ENCODE peak calls at places on chromosomes 3 and 15, in four cellular contexts. B, D, Q and G are unnamed samples.

GRCh38 chr3:15631426-15632211 is 30.1 kb downstream of the BTD start:
- DNase-seq in B (no peak), D (no peak), Q (no peak), G (no peak)

GRCh38 chr3:56355570-56356185 is 112.6 kb downstream of the ERC2 start:
- DNase-seq in D (no peak), Q (no peak), B (no peak), G (no peak)

GRCh38 chr15:28020644-28021043 is 78.5 kb downstream of the OCA2 start:
- DNase-seq in D (no peak), B (no peak), Q (no peak), G (peak)

GRCh38 chr3:177744873-177745646 is 547.8 kb upstream of the TBL1XR1 start:
- DNase-seq in Q (no peak), B (no peak), D (no peak), G (no peak)

GRCh38 chr15:50881121-50882048 is 27.1 kb upstream of the AP4E1 start:
- DNase-seq in B (no peak), Q (no peak), D (no peak), G (no peak)

GRCh38 chr3:66789584-66790237 is 208.4 kb upstream of the KBTBD8 start:
- DNase-seq in B (no peak), D (no peak), Q (no peak), G (no peak)

GRCh38 chr3:25453521-25454410 is 25.7 kb downstream of the RARB start:
- DNase-seq in Q (no peak), B (no peak), D (no peak), G (no peak)

GRCh38 chr3:127799476-127800222 is 22.7 kb downstream of the MGLL start:
- DNase-seq in B (no peak), Q (no peak), D (no peak), G (no peak)

GRCh38 chr3:50321146-50321843 is 1.2 kb downstream of the HYAL2 start:
- DNase-seq in B (peak), Q (peak), D (peak), G (no peak)

GRCh38 chr3:49454457-49454856 is 15.6 kb upstream of the DAG1 start:
- DNase-seq in D (no peak), Q (peak), B (no peak), G (no peak)

GRCh38 chr15:28901987-28902745 is 16.4 kb downstream of the APBA2 start:
- DNase-seq in D (no peak), Q (no peak), B (no peak), G (no peak)

GRCh38 chr3:4340411-4341335 is 37.5 kb downstream of the SETMAR start:
- DNase-seq in Q (no peak), B (no peak), D (no peak), G (no peak)

GRCh38 chr15:89112341-89112971 is 24.2 kb downstream of the ABHD2 start:
- DNase-seq in Q (peak), D (peak), B (no peak), G (no peak)

GRCh38 chr3:71011565-71012287 is 571.8 kb downstream of the FOXP1 start:
- DNase-seq in B (no peak), Q (no peak), D (no peak), G (no peak)

GRCh38 chr3:125960456-125961288 is 8.3 kb upstream of the ROPN1B start:
- DNase-seq in B (no peak), D (no peak), Q (no peak), G (peak)

GRCh38 chr15:33730815-33731214 is 237.5 kb upstream of the CHRM5 start:
- DNase-seq in D (no peak), Q (no peak), B (no peak), G (no peak)

GRCh38 chr3:194139085-194139976 is 3.4 kb downstream of the HES1 start:
- DNase-seq in B (peak), D (no peak), Q (peak), G (no peak)

GRCh38 chr3:100900671-100901070 is 92.5 kb downstream of the ABI3BP start:
- DNase-seq in Q (no peak), D (no peak), B (no peak), G (no peak)

GRCh38 chr3:159416854-159417253 is 571.8 kb upstream of the IL12A start:
- DNase-seq in B (no peak), D (no peak), Q (no peak), G (no peak)

GRCh38 chr15:74616020-74616939 is 644 bp downstream of the CLK3 start:
- DNase-seq in D (peak), Q (peak), B (peak), G (no peak)

GRCh38 chr3:156614642-156615511 is 59.5 kb upstream of the TIPARP start:
- DNase-seq in Q (no peak), B (no peak), D (no peak), G (no peak)

GRCh38 chr15:84929795-84930371 is 45.4 kb downstream of the SLC28A1 start:
- DNase-seq in Q (no peak), D (peak), B (no peak), G (no peak)

GRCh38 chr15:82810061-82810862 is 834 bp downstream of the WHAMM start:
- DNase-seq in Q (peak), B (peak), D (peak), G (no peak)

GRCh38 chr3:50119786-50120185 is 31.1 kb downstream of the RBM5 start:
- DNase-seq in D (no peak), B (no peak), Q (no peak), G (no peak)

GRCh38 chr3:119149484-119149883 is 3.5 kb downstream of the TEX55 start:
- DNase-seq in D (no peak), Q (no peak), B (no peak), G (no peak)

GRCh38 chr3:71453319-71453718 is 130.2 kb downstream of the FOXP1 start:
- DNase-seq in D (no peak), B (no peak), Q (no peak), G (no peak)

GRCh38 chr3:42192334-42193200 is 73.4 kb downstream of the CCK start:
- DNase-seq in D (no peak), Q (no peak), B (no peak), G (no peak)

DNA sequence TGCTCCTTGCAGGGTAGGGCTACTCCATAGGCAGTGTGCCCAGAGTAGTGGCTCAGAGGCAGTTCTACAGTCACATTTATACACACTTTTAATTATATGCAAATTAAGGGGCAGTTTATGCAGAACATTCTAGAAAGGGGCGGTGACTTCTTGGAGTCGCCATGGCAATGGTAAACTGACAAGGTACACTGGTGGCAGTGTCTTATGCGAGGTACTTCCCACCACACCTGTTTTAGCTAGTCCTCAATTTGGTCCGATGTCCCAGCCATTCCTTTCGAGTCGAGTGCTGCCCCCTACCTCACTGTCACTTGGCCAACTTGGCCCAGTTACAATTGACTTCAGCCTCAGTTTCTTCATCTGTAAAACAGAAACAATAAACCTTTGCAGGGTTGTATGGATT is 3.8 kb upstream of the IRAK2 start:
- DNase-seq in B (no peak), Q (no peak), D (no peak), G (no peak)
- TF ChIP-seq CTCF in B (no peak), Q (no peak), D (no peak), G (no peak)

GRCh38 chr3:22732641-22733040 is 470.5 kb upstream of the UBE2E2 start:
- DNase-seq in B (no peak), Q (no peak), D (no peak), G (no peak)

GRCh38 chr3:22731901-22732300 is 471.2 kb upstream of the UBE2E2 start:
- DNase-seq in B (no peak), Q (no peak), D (no peak), G (no peak)

GRCh38 chr3:22735373-22735772 is 467.8 kb upstream of the UBE2E2 start:
- DNase-seq in B (no peak), Q (no peak), D (peak), G (no peak)

GRCh38 chr3:22734207-22734606 is 468.9 kb upstream of the UBE2E2 start:
- DNase-seq in Q (no peak), B (no peak), D (peak), G (no peak)

DNA sequence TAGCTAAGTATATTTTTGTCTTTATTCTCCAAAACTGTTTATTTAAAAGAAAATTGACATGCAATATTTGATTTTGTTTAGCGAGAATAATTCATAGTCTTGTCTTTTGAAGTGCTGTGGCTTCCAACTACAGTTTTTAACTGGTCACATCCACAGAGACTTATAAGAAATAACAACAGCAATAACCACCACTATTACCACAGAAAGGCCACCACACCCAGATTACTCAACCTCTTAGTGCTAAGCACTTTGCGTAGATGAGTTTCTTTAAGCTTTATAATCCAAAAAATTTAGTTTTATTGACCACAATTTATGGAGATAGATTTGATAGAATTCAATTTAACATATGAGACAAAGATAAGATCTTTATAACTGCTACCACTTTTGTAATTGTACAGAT is 468.4 kb upstream of the UBE2E2 start:
- DNase-seq in Q (no peak), B (no peak), D (no peak), G (no peak)
- H3K4me3 ChIP-seq in Q (no peak), B (no peak), D (no peak), G (no peak)

DNA sequence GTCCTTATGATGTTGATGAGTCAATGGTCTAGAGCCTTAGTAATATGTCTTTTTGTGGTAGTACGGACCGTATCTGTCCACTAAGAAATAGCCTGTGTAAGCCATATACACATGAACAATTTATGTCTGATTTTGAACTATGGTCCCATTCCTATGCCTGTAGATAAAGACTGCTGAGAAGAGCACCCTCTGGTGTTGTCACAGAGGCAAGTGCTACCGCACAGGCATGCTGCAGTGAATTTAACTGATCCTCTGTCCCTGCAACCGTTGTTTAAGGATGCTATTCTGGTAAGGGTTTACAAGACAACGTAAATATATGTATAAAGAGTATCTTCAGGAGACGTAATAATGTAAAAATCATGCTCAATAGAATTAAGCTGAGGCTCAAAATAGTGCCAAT is 170.7 kb downstream of the UBE3A start:
- DNase-seq in B (no peak), Q (no peak), D (no peak), G (no peak)
- TF ChIP-seq CTCF in B (peak), Q (no peak), D (no peak), G (no peak)

DNA sequence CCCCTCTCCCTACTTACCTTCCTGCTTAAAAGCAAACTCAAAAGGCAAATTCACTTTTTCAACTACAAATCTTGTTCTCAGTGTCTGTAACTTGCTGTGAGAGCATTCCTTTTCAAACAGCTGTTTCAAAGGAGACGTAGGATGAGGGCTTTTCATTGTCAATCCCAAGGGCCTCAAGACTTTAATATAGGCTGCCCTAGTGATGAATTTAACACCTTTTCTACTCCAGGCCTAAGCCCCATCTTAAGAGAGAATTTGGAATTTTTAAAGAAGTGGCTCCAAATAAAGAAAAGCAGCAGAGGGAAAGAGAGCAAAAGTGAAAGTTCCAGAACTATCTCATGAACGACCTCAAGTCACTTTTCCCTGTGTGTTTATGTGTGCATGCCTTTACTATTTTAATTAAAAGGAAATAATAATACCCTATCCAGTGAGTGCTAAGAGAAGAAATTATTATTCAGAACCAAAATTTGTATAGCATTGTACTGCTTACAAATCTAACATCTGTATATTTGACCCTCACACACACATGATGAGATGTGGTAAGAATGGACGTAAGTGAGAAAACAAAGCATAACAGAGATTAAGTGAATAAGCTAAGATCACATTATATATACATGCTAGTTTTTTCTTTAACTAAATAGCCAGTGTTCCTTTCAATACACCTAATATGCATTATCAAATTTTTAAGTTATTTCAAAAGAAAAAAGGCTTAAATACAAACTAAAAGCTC is 196.4 kb downstream of the VGLL3 start:
- DNase-seq in D (no peak), Q (no peak), B (no peak), G (no peak)
- H3K4me3 ChIP-seq in D (no peak), Q (peak), B (no peak), G (no peak)

GRCh38 chr3:77684115-77684514 is 644.2 kb downstream of the ROBO2 start:
- DNase-seq in D (no peak), Q (no peak), B (no peak), G (no peak)
- TF ChIP-seq CTCF in D (no peak), Q (no peak), B (no peak), G (no peak)